ENCODE peak calls at places on chromosome 11, in six cellular contexts. One of them, this sample, is unnamed.

GRCh38 chr11:69909561-69910518 is 90.6 kb upstream of the FGF3 start:
- DNase-seq in HFF-Myc: no peak
- DNase-seq in tibial nerve: no peak
- DNase-seq in IMR-90: no peak
- DNase-seq in lower lobe of right lung: peak
- DNase-seq in prostate gland: no peak
- DNase-seq in this sample: no peak

GRCh38 chr11:38305682-38306081 is 1707.6 kb upstream of the RAG2 start:
- DNase-seq in tibial nerve: no peak
- DNase-seq in lower lobe of right lung: no peak
- DNase-seq in prostate gland: no peak
- DNase-seq in HFF-Myc: no peak
- DNase-seq in IMR-90: no peak
- DNase-seq in this sample: no peak

GRCh38 chr11:94219771-94220170 is 84.6 kb upstream of the IZUMO1R start:
- DNase-seq in prostate gland: no peak
- DNase-seq in tibial nerve: no peak
- DNase-seq in IMR-90: no peak
- DNase-seq in HFF-Myc: no peak
- DNase-seq in lower lobe of right lung: no peak
- DNase-seq in this sample: no peak

GRCh38 chr11:76606102-76606793 is 64.3 kb downstream of the LRRC32 start:
- DNase-seq in prostate gland: no peak
- DNase-seq in HFF-Myc: no peak
- DNase-seq in IMR-90: no peak
- DNase-seq in tibial nerve: peak
- DNase-seq in lower lobe of right lung: no peak
- DNase-seq in this sample: peak

GRCh38 chr11:88152381-88152780 is 22.9 kb downstream of the RAB38 start:
- DNase-seq in HFF-Myc: no peak
- DNase-seq in tibial nerve: no peak
- DNase-seq in prostate gland: no peak
- DNase-seq in IMR-90: peak
- DNase-seq in lower lobe of right lung: no peak
- DNase-seq in this sample: no peak

GRCh38 chr11:71947498-71947897 is 18.7 kb downstream of the RNF121 start:
- DNase-seq in IMR-90: no peak
- DNase-seq in lower lobe of right lung: no peak
- DNase-seq in HFF-Myc: no peak
- DNase-seq in prostate gland: no peak
- DNase-seq in tibial nerve: no peak
- DNase-seq in this sample: peak

GRCh38 chr11:117473692-117474091 is 146.0 kb downstream of the CEP164 start:
- DNase-seq in HFF-Myc: no peak
- DNase-seq in lower lobe of right lung: no peak
- DNase-seq in tibial nerve: no peak
- DNase-seq in prostate gland: no peak
- DNase-seq in IMR-90: no peak
- DNase-seq in this sample: no peak

GRCh38 chr11:64459016-64459415 is 100.1 kb downstream of the RPS6KA4 start:
- DNase-seq in HFF-Myc: no peak
- DNase-seq in tibial nerve: no peak
- DNase-seq in IMR-90: peak
- DNase-seq in prostate gland: no peak
- DNase-seq in lower lobe of right lung: no peak
- DNase-seq in this sample: no peak

GRCh38 chr11:94058630-94059029 is 37.5 kb downstream of the HEPHL1 start:
- DNase-seq in IMR-90: no peak
- DNase-seq in prostate gland: no peak
- DNase-seq in HFF-Myc: no peak
- DNase-seq in tibial nerve: no peak
- DNase-seq in lower lobe of right lung: no peak
- DNase-seq in this sample: no peak

GRCh38 chr11:57873196-57873911 is 111.8 kb downstream of the CTNND1 start:
- DNase-seq in tibial nerve: no peak
- DNase-seq in prostate gland: no peak
- DNase-seq in IMR-90: peak
- DNase-seq in HFF-Myc: no peak
- DNase-seq in lower lobe of right lung: no peak
- DNase-seq in this sample: no peak

GRCh38 chr11:70423523-70424505 is 25.5 kb downstream of the CTTN start:
- DNase-seq in IMR-90: peak
- DNase-seq in prostate gland: no peak
- DNase-seq in HFF-Myc: peak
- DNase-seq in lower lobe of right lung: no peak
- DNase-seq in tibial nerve: no peak
- DNase-seq in this sample: peak

GRCh38 chr11:8327761-8328192 is 64.1 kb upstream of the LMO1 start:
- DNase-seq in prostate gland: no peak
- DNase-seq in tibial nerve: no peak
- DNase-seq in IMR-90: no peak
- DNase-seq in lower lobe of right lung: no peak
- DNase-seq in HFF-Myc: no peak
- DNase-seq in this sample: no peak

GRCh38 chr11:43686207-43686606 is 5.7 kb downstream of the HSD17B12 start:
- DNase-seq in HFF-Myc: no peak
- DNase-seq in tibial nerve: no peak
- DNase-seq in lower lobe of right lung: no peak
- DNase-seq in prostate gland: no peak
- DNase-seq in IMR-90: no peak
- DNase-seq in this sample: no peak

GRCh38 chr11:36288442-36289225 is 590 bp downstream of the COMMD9 start:
- DNase-seq in lower lobe of right lung: no peak
- DNase-seq in IMR-90: no peak
- DNase-seq in HFF-Myc: no peak
- DNase-seq in tibial nerve: no peak
- DNase-seq in prostate gland: no peak
- DNase-seq in this sample: peak

GRCh38 chr11:14974723-14975587 is 2.8 kb upstream of the CALCA start:
- DNase-seq in tibial nerve: peak
- DNase-seq in IMR-90: peak
- DNase-seq in HFF-Myc: no peak
- DNase-seq in prostate gland: no peak
- DNase-seq in lower lobe of right lung: no peak
- DNase-seq in this sample: peak

GRCh38 chr11:13928566-13929251 is 33.8 kb upstream of the SPON1 start:
- DNase-seq in HFF-Myc: peak
- DNase-seq in prostate gland: no peak
- DNase-seq in IMR-90: peak
- DNase-seq in lower lobe of right lung: no peak
- DNase-seq in tibial nerve: no peak
- DNase-seq in this sample: peak

GRCh38 chr11:96049426-96049825 is 125.5 kb upstream of the MTMR2 start:
- DNase-seq in tibial nerve: no peak
- DNase-seq in prostate gland: no peak
- DNase-seq in lower lobe of right lung: no peak
- DNase-seq in IMR-90: peak
- DNase-seq in HFF-Myc: no peak
- DNase-seq in this sample: peak

DNA sequence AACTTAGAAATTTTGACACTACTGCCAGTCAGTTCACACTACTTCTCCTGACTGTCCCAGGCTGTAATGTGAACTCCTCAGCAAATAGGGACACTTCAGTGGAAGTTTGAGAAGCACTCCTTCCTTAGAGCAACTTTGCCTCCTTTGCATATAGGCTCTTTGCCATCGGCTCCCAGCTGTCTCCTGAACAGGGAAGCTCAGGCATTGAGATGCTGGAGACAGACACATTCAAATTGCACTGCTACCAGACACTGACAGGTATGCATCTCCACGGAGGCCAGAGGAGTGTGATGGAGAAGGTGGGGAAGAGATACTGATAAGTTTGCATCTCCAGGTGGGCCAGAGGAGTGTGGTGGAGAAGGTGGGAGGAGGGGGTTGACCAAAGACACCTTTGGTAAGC is 1.4 kb downstream of the TRAPPC4 start:
- DNase-seq in tibial nerve: no peak
- DNase-seq in lower lobe of right lung: no peak
- DNase-seq in HFF-Myc: no peak
- DNase-seq in prostate gland: no peak
- DNase-seq in IMR-90: no peak
- DNase-seq in this sample: no peak
- H3K4me3 ChIP-seq in tibial nerve: no peak
- H3K4me3 ChIP-seq in lower lobe of right lung: peak
- H3K4me3 ChIP-seq in HFF-Myc: peak
- H3K4me3 ChIP-seq in prostate gland: peak
- H3K4me3 ChIP-seq in IMR-90: peak
- H3K4me3 ChIP-seq in this sample: peak

GRCh38 chr11:107592813-107593212 is 1.9 kb downstream of the ELMOD1 start:
- DNase-seq in IMR-90: no peak
- DNase-seq in tibial nerve: no peak
- DNase-seq in prostate gland: no peak
- DNase-seq in HFF-Myc: no peak
- DNase-seq in lower lobe of right lung: no peak
- DNase-seq in this sample: no peak

GRCh38 chr11:107593941-107594340 is 3.0 kb downstream of the ELMOD1 start:
- DNase-seq in IMR-90: no peak
- DNase-seq in prostate gland: no peak
- DNase-seq in HFF-Myc: no peak
- DNase-seq in lower lobe of right lung: no peak
- DNase-seq in tibial nerve: no peak
- DNase-seq in this sample: no peak

GRCh38 chr11:107598225-107599139 is 7.5 kb downstream of the ELMOD1 start:
- DNase-seq in tibial nerve: no peak
- DNase-seq in lower lobe of right lung: peak
- DNase-seq in HFF-Myc: no peak
- DNase-seq in IMR-90: no peak
- DNase-seq in prostate gland: no peak
- DNase-seq in this sample: peak
- TF ChIP-seq CTCF in tibial nerve: no peak
- TF ChIP-seq CTCF in lower lobe of right lung: peak
- TF ChIP-seq CTCF in HFF-Myc: peak
- TF ChIP-seq CTCF in IMR-90: peak
- TF ChIP-seq CTCF in prostate gland: no peak
- TF ChIP-seq CTCF in this sample: peak

GRCh38 chr11:126317681-126318641 is 14.1 kb downstream of the DCPS start:
- DNase-seq in prostate gland: peak
- DNase-seq in IMR-90: peak
- DNase-seq in HFF-Myc: peak
- DNase-seq in tibial nerve: peak
- DNase-seq in lower lobe of right lung: peak
- DNase-seq in this sample: peak
- H3K4me3 ChIP-seq in prostate gland: no peak
- H3K4me3 ChIP-seq in IMR-90: peak
- H3K4me3 ChIP-seq in HFF-Myc: peak
- H3K4me3 ChIP-seq in tibial nerve: peak
- H3K4me3 ChIP-seq in lower lobe of right lung: peak
- H3K4me3 ChIP-seq in this sample: peak

GRCh38 chr11:2302280-2302843 is 549 bp downstream of the TSPAN32 start:
- DNase-seq in tibial nerve: no peak
- DNase-seq in lower lobe of right lung: peak
- DNase-seq in prostate gland: no peak
- DNase-seq in HFF-Myc: no peak
- DNase-seq in IMR-90: no peak
- DNase-seq in this sample: no peak
- TF ChIP-seq CTCF in tibial nerve: no peak
- TF ChIP-seq CTCF in lower lobe of right lung: no peak
- TF ChIP-seq CTCF in prostate gland: no peak
- TF ChIP-seq CTCF in HFF-Myc: no peak
- TF ChIP-seq CTCF in IMR-90: no peak
- TF ChIP-seq CTCF in this sample: no peak

GRCh38 chr11:17010851-17011420 is 3.3 kb downstream of the PLEKHA7 start:
- DNase-seq in tibial nerve: no peak
- DNase-seq in HFF-Myc: no peak
- DNase-seq in IMR-90: no peak
- DNase-seq in prostate gland: no peak
- DNase-seq in lower lobe of right lung: no peak
- DNase-seq in this sample: no peak

GRCh38 chr11:17012179-17012578 is 2.0 kb downstream of the PLEKHA7 start:
- DNase-seq in tibial nerve: no peak
- DNase-seq in prostate gland: no peak
- DNase-seq in HFF-Myc: no peak
- DNase-seq in lower lobe of right lung: no peak
- DNase-seq in IMR-90: no peak
- DNase-seq in this sample: no peak

GRCh38 chr11:17013548-17014320 is 480 bp downstream of the PLEKHA7 start:
- DNase-seq in IMR-90: no peak
- DNase-seq in lower lobe of right lung: peak
- DNase-seq in tibial nerve: no peak
- DNase-seq in prostate gland: no peak
- DNase-seq in HFF-Myc: no peak
- DNase-seq in this sample: no peak

GRCh38 chr11:17014321-17014773 is at the start of gene PLEKHA7:
- DNase-seq in lower lobe of right lung: no peak
- DNase-seq in tibial nerve: no peak
- DNase-seq in IMR-90: no peak
- DNase-seq in HFF-Myc: no peak
- DNase-seq in prostate gland: no peak
- DNase-seq in this sample: no peak

GRCh38 chr11:17012712-17013547 is 1.3 kb downstream of the PLEKHA7 start:
- DNase-seq in lower lobe of right lung: peak
- DNase-seq in HFF-Myc: no peak
- DNase-seq in tibial nerve: peak
- DNase-seq in prostate gland: peak
- DNase-seq in IMR-90: peak
- DNase-seq in this sample: peak
- H3K4me3 ChIP-seq in lower lobe of right lung: peak
- H3K4me3 ChIP-seq in HFF-Myc: no peak
- H3K4me3 ChIP-seq in tibial nerve: peak
- H3K4me3 ChIP-seq in prostate gland: peak
- H3K4me3 ChIP-seq in IMR-90: no peak
- H3K4me3 ChIP-seq in this sample: peak

GRCh38 chr11:46216765-46217089 is 60.7 kb upstream of the CREB3L1 start:
- DNase-seq in prostate gland: no peak
- DNase-seq in tibial nerve: no peak
- DNase-seq in lower lobe of right lung: no peak
- DNase-seq in IMR-90: no peak
- DNase-seq in HFF-Myc: no peak
- DNase-seq in this sample: no peak

GRCh38 chr11:46220313-46220712 is 57.1 kb upstream of the CREB3L1 start:
- DNase-seq in HFF-Myc: no peak
- DNase-seq in prostate gland: no peak
- DNase-seq in IMR-90: no peak
- DNase-seq in tibial nerve: no peak
- DNase-seq in lower lobe of right lung: no peak
- DNase-seq in this sample: no peak

GRCh38 chr11:46223252-46223513 is 54.3 kb upstream of the CREB3L1 start:
- DNase-seq in HFF-Myc: no peak
- DNase-seq in IMR-90: no peak
- DNase-seq in lower lobe of right lung: no peak
- DNase-seq in prostate gland: no peak
- DNase-seq in tibial nerve: no peak
- DNase-seq in this sample: no peak

DNA sequence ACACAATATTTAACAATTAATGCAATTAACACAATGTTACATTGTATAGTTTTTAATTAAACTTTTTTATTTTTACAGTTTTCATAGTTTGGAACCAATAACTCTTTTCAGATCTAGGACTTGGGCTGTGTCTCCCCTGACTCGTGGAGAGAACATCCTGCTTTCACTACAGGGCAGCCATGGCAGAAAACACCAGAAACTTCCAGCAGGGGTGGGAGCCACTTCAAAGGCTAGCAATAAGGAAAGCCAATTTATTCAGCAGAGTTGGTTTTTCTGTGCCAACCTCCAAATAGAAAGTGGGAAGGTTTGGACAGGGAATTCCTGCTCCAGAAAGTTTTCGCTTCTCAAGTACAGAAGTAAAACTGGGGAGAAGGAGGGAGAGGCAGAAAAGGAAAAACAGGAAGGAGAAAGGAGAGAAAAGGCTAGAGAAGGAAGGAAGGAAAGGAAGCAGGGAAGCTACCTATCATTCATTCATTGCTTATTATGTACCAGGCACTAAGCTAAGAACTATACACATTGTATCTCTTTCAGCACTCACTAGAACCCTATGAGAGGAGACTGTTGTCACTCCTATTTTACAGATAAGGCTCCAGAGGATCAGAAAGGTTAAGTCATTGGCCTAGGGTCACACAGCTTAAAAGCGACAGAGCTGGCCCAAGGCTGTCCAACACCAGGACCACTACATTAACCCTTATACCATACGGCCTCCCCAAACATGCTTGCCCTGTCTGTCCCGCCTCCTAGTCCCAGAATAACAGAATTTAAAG is 54.8 kb upstream of the CREB3L1 start:
- DNase-seq in tibial nerve: no peak
- DNase-seq in IMR-90: peak
- DNase-seq in lower lobe of right lung: no peak
- DNase-seq in HFF-Myc: no peak
- DNase-seq in prostate gland: no peak
- DNase-seq in this sample: peak
- TF ChIP-seq CTCF in tibial nerve: no peak
- TF ChIP-seq CTCF in IMR-90: no peak
- TF ChIP-seq CTCF in lower lobe of right lung: no peak
- TF ChIP-seq CTCF in HFF-Myc: peak
- TF ChIP-seq CTCF in prostate gland: no peak
- TF ChIP-seq CTCF in this sample: peak